ENCODE peak calls at places on chromosome 9, in nine cellular contexts. H, O, T, Q, S, L, R, N and D are unnamed samples.

GRCh38 chr9:71691036-71691435 is 77.3 kb downstream of the CEMIP2 start:
- DNase-seq in H (no peak), O (no peak), T (no peak), Q (no peak), S (no peak), L (no peak), R (no peak), N (no peak), D (no peak)

GRCh38 chr9:12801663-12802062 is 26.8 kb downstream of the LURAP1L start:
- DNase-seq in H (no peak), O (no peak), T (no peak), Q (no peak), S (no peak), L (no peak), R (no peak), N (no peak), D (no peak)

GRCh38 chr9:119369670-119370366 is 583 bp upstream of the BRINP1 start:
- DNase-seq in H (no peak), O (no peak), T (no peak), Q (no peak), S (no peak), L (no peak), R (no peak), N (no peak), D (no peak)

GRCh38 chr9:32955655-32956478 is 45.6 kb downstream of the APTX start:
- DNase-seq in H (peak; percentile 25), O (no peak), T (no peak), Q (no peak), S (no peak), L (no peak), R (no peak), N (no peak), D (no peak)

GRCh38 chr9:79166005-79166404 is 405.8 kb upstream of the TLE4 start:
- DNase-seq in H (peak; percentile 78), O (peak; percentile 20), T (no peak), Q (peak; percentile 89), S (no peak), L (no peak), R (no peak), N (no peak), D (no peak)

GRCh38 chr9:100554935-100555401 is 22.9 kb upstream of the CAVIN4 start:
- DNase-seq in H (peak; percentile 25), O (peak; percentile 64), T (no peak), Q (peak; percentile 40), S (peak; percentile 45), L (no peak), R (no peak), N (no peak), D (no peak)

GRCh38 chr9:136881691-136882108 is 4.6 kb upstream of the TRAF2 start:
- DNase-seq in H (peak; percentile 53), O (peak; percentile 44), T (no peak), Q (peak; percentile 44), S (no peak), L (no peak), R (peak; percentile 64), N (peak; percentile 42), D (no peak)

GRCh38 chr9:126707083-126707482 is 93.4 kb downstream of the LMX1B start:
- DNase-seq in H (no peak), O (no peak), T (no peak), Q (no peak), S (no peak), L (no peak), R (no peak), N (no peak), D (no peak)

DNA sequence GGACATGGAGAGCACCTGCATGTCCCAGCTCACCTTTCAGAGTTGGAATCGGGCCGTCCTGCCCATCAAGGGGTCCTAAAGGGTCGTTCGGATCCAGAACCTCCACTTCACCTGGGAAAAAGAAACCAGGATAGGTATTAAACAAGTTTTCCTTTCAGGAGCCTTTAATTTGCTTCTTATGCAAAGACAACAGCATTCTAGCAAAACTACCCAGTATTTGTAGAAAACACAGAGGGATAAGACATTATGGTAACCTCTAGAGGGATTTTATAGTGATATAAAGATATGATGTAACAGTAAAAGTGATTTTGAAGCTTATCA is 174.4 kb downstream of the ROR2 start:
- DNase-seq in H (no peak), O (no peak), T (no peak), Q (no peak), S (no peak), L (no peak), R (no peak), N (no peak), D (no peak)
- TF ChIP-seq CTCF in H (no peak), O (no peak), T (peak; percentile 63), Q (no peak), S (no peak), L (no peak), R (no peak), N (no peak), D (peak; percentile 12)

DNA sequence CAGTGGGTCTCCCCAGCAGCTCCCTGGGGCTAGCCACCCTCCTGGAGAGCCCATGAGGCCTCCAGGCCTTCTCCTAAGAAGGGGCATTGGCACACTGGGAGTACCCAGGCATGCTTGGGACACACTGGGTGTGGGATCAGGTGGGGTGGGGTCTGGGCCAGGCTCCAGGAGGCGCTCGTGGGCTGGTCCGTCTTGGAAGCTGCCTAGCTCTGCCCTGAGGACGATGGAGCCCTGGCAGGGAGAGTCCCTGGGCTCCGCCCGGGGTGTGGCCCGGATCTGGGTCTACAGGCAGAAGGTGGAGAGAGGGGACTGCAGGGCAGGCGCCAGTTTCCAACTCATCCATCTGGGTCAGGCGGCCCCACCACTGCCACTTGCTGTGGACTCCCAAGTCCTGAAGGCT is 2.4 kb downstream of the PRRX2 start:
- DNase-seq in H (no peak), O (no peak), T (no peak), Q (no peak), S (no peak), L (no peak), R (no peak), N (no peak), D (no peak)
- TF ChIP-seq CTCF in H (no peak), O (no peak), T (no peak), Q (no peak), S (no peak), L (no peak), R (no peak), N (no peak), D (no peak)

DNA sequence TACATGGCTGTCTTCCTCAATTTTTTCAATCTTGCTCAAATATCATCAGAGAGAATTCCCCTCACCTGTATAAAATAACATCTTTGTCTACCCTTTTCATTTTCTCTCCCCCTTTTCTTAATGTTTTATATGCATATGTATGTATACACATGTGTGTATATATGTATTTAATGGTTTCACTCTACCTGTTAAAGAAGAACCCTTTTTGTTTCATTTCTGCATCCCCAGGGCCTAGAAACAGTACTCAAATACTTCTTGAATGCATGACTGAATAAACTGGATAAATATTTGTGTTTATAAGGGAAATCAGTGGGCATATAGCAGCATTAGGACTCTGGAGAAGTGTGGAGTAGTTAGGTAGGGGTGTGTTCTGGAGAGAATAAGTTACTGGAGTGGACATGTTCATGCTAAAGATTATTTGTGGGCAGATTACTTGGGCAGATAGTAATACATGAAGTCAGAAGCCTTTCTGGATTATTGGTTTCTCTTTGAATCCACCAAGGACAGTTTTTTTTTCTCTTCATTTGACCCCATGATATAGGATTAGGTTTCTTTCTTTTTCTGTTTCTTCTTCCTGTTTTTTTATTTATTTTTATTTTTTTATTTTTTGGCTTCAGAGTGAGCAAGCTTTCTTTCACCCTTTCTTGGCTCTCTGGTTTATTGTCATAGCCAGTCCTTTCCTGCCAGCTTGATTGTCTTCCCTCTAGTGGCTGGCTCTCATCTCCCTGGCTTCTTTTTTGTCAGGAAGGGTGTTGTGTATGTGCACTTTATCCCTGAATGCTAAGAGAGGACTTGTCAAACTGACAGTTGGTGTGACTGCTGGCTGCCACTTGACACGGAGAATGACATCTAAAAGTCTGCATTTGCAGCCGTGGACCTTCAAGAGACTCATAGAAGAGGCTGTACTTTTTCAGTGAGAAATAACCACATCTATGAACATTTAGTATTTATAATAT is 89.3 kb downstream of the ZCCHC7 start:
- DNase-seq in H (no peak), O (no peak), T (no peak), Q (no peak), S (no peak), L (no peak), R (no peak), N (no peak), D (no peak)
- TF ChIP-seq CTCF in H (peak; percentile 22), O (no peak), T (no peak), Q (peak; percentile 34), S (peak; percentile 22), L (no peak), R (peak; percentile 17), N (no peak), D (no peak)

GRCh38 chr9:5628530-5629311 is at the start of gene RIC1:
- DNase-seq in H (peak; percentile 96), O (peak; percentile 89), T (peak; percentile 75), Q (peak; percentile 91), S (peak; percentile 69), L (peak; percentile 89), R (peak; percentile 97), N (peak; percentile 87), D (peak; percentile 75)
- TF ChIP-seq CTCF in H (no peak), O (no peak), T (no peak), Q (no peak), S (no peak), L (no peak), R (no peak), N (no peak), D (no peak)

GRCh38 chr9:93225417-93225816 is 41.5 kb downstream of the WNK2 start:
- DNase-seq in H (no peak), O (no peak), T (no peak), Q (no peak), S (no peak), L (no peak), R (peak; percentile 53), N (no peak), D (no peak)

GRCh38 chr9:93224591-93224990 is 40.7 kb downstream of the WNK2 start:
- DNase-seq in H (no peak), O (no peak), T (peak; percentile 99), Q (no peak), S (no peak), L (no peak), R (no peak), N (no peak), D (no peak)

GRCh38 chr9:93220627-93221425 is 36.9 kb downstream of the WNK2 start:
- DNase-seq in H (no peak), O (no peak), T (no peak), Q (no peak), S (no peak), L (no peak), R (no peak), N (no peak), D (no peak)

GRCh38 chr9:93225892-93226291 is 42.0 kb downstream of the WNK2 start:
- DNase-seq in H (no peak), O (no peak), T (no peak), Q (no peak), S (no peak), L (no peak), R (no peak), N (no peak), D (no peak)

GRCh38 chr9:93223241-93224180 is 39.6 kb downstream of the WNK2 start:
- DNase-seq in H (peak; percentile 54), O (peak; percentile 63), T (peak; percentile 99), Q (peak; percentile 31), S (peak; percentile 4), L (no peak), R (no peak), N (no peak), D (no peak)
- TF ChIP-seq CTCF in H (no peak), O (no peak), T (no peak), Q (no peak), S (no peak), L (no peak), R (no peak), N (no peak), D (no peak)

GRCh38 chr9:1100945-1101344 is 50.8 kb downstream of the DMRT2 start:
- DNase-seq in H (peak; percentile 59), O (peak; percentile 16), T (no peak), Q (peak; percentile 49), S (no peak), L (no peak), R (no peak), N (no peak), D (no peak)
- TF ChIP-seq CTCF in H (peak; percentile 73), O (peak; percentile 42), T (peak; percentile 68), Q (peak; percentile 64), S (peak; percentile 79), L (no peak), R (peak; percentile 50), N (no peak), D (peak; percentile 16)